ENCODE peak calls at places on chromosome 2, in four cellular contexts. D is lower lobe of right lung, S is A673, L is astrocyte of the spinal cord. O is an unnamed sample.

GRCh38 chr2:26284132-26284531 is 39.4 kb downstream of the HADHB start:
- DNase-seq in D (no peak), S (no peak), L (no peak), O (no peak)

GRCh38 chr2:234677758-234678538 is 181.1 kb upstream of the ARL4C start:
- DNase-seq in D (no peak), S (peak), L (no peak), O (no peak)

GRCh38 chr2:219071189-219071816 is 10.6 kb upstream of the IHH start:
- DNase-seq in D (no peak), S (no peak), L (no peak), O (no peak)

GRCh38 chr2:156918410-156918809 is 339.1 kb upstream of the GALNT5 start:
- DNase-seq in D (no peak), S (peak), L (peak), O (no peak)

GRCh38 chr2:197197808-197198409 is 112.7 kb downstream of the ANKRD44 start:
- DNase-seq in D (no peak), S (no peak), L (no peak), O (no peak)

GRCh38 chr2:105118960-105119359 is 81.1 kb downstream of the MRPS9 start:
- DNase-seq in D (no peak), S (no peak), L (no peak), O (no peak)

GRCh38 chr2:218070587-218070986 is 1.5 kb downstream of the RUFY4 start:
- DNase-seq in D (no peak), S (no peak), L (no peak), O (no peak)

GRCh38 chr2:128734521-128735295 is 416.0 kb upstream of the HS6ST1 start:
- DNase-seq in D (peak), S (peak), L (peak), O (peak)

GRCh38 chr2:74041726-74042125 is 57.0 kb downstream of the TET3 start:
- DNase-seq in D (no peak), S (no peak), L (no peak), O (no peak)

GRCh38 chr2:239268549-239268948 is 132.3 kb downstream of the HDAC4 start:
- DNase-seq in D (no peak), S (no peak), L (no peak), O (no peak)

GRCh38 chr2:227402959-227403358 is 15.2 kb upstream of the SCYGR1 start:
- DNase-seq in D (no peak), S (no peak), L (no peak), O (no peak)

GRCh38 chr2:84991404-84992151 is 20.6 kb downstream of the KCMF1 start:
- DNase-seq in D (no peak), S (no peak), L (peak), O (no peak)

GRCh38 chr2:65722028-65722427 is 289.6 kb upstream of the SPRED2 start:
- DNase-seq in D (no peak), S (peak), L (peak), O (peak)
- TF ChIP-seq CTCF in D (peak), S (peak), L (peak), O (peak)

GRCh38 chr2:201959198-201959597 is 74.5 kb upstream of the FZD7 start:
- DNase-seq in D (no peak), S (no peak), L (no peak), O (no peak)
- H3K4me3 ChIP-seq in D (no peak), S (no peak), L (no peak), O (no peak)

GRCh38 chr2:96342085-96342484 is 6.5 kb downstream of the NCAPH start:
- DNase-seq in D (no peak), S (no peak), L (peak), O (no peak)

GRCh38 chr2:96344011-96344410 is 8.4 kb downstream of the NCAPH start:
- DNase-seq in D (no peak), S (no peak), L (peak), O (no peak)

GRCh38 chr2:96347395-96347794 is 11.8 kb downstream of the NCAPH start:
- DNase-seq in D (no peak), S (no peak), L (no peak), O (no peak)

GRCh38 chr2:96345868-96346452 is 10.4 kb downstream of the NCAPH start:
- DNase-seq in D (no peak), S (no peak), L (no peak), O (no peak)

DNA sequence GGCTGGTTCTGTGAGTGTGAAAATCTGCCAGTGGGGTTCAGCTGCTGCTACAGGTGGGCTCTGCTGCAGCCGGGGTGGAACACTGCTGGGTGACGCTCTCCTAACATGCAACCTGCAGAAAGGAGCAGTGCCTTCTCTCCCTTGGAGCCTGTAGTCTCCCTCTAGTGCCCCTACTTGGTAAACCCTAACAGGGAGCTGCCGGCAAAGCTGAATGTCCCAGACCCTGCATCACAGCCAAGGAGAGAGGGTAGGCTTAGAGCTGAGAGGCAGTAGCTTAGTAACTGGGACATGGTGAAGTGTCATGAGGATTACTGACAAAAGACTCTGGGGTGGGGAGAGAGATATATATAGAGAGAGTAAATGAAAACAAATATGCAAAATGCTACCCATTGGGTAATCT is 9.8 kb downstream of the NCAPH start:
- DNase-seq in D (no peak), S (no peak), L (no peak), O (no peak)
- TF ChIP-seq CTCF in D (no peak), S (peak), L (peak), O (peak)

DNA sequence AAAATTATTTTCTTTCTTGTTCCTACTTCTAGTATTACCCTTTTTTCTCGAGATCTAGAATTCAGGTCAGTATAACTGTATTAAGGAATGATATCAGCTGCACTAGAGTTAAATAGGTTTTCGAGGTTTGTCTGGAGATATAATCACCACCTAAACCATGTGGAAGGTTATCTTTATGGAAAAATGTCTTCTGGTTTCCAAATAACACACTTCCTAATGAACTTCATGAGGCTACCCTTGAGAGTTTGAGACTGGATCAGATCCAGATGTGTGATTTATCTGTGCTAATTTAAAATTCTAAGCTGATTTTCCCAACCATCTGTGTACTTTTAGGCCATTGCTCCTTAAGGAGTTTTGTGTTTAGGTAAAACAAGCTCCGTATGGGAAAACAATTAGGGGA is 37.8 kb downstream of the TMEM178A start:
- DNase-seq in D (no peak), S (no peak), L (no peak), O (no peak)
- H3K4me3 ChIP-seq in D (no peak), S (no peak), L (no peak), O (no peak)

GRCh38 chr2:125562924-125563323 is 1093.0 kb upstream of the GYPC start:
- DNase-seq in D (no peak), S (no peak), L (no peak), O (no peak)
- TF ChIP-seq CTCF in D (no peak), S (no peak), L (no peak), O (no peak)

GRCh38 chr2:18125279-18125678 is 246.8 kb downstream of the KCNS3 start:
- DNase-seq in D (no peak), S (no peak), L (no peak), O (no peak)

GRCh38 chr2:18123211-18123570 is 244.7 kb downstream of the KCNS3 start:
- DNase-seq in D (no peak), S (no peak), L (no peak), O (no peak)

GRCh38 chr2:18122544-18123210 is 244.2 kb downstream of the KCNS3 start:
- DNase-seq in D (no peak), S (no peak), L (no peak), O (no peak)

GRCh38 chr2:18124126-18124835 is 245.8 kb downstream of the KCNS3 start:
- DNase-seq in D (no peak), S (no peak), L (no peak), O (no peak)

GRCh38 chr2:18123577-18123976 is 245.1 kb downstream of the KCNS3 start:
- DNase-seq in D (no peak), S (no peak), L (no peak), O (no peak)
- H3K4me3 ChIP-seq in D (no peak), S (no peak), L (no peak), O (no peak)

DNA sequence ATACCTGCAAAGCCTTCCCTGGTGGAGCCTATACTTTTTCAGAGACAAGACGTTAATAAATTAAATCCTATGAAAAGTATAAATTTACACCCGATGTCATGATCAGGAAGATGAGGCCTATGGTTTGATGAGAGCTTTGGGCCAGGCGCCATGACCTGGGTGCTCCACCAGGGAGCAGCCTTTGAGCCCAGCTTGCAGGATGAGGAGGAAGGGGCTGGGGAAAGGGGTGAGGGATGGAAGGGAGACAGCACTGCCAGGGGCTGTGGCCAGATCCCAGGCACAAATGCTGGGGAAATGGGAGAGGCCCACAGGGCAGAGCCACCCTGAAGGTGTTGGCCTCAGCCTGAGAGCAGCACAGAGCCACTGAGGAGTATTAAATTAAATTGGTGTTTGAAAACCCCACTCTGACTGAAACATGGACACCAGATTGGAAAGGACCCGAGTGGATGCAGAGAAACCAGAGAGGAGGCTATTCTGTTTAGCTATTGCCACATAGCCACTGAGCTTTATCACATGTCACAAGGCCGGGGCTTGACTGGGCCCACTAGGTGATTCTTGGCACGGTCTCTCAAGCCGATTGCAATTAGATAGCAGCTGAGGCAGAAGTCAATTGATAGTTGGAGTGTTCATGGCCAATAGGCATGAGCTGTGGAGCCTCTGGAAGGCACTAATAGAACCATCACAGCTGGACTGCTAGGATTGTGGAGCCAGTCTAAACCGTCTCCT is 9.6 kb upstream of the FAHD2A start:
- DNase-seq in D (no peak), S (no peak), L (no peak), O (no peak)
- TF ChIP-seq CTCF in D (no peak), S (peak), L (peak), O (no peak)